ENCODE peak calls at places on chromosomes 6 and 20, in seven cellular contexts. One of them, this sample, is unnamed.

GRCh38 chr6:25181923-25182322 is 97.3 kb upstream of the CARMIL1 start:
- DNase-seq in occipital lobe: no peak
- DNase-seq in type B pancreatic cell: no peak
- DNase-seq in fibroblast of pulmonary artery: peak
- DNase-seq in NCI-H1105: no peak
- DNase-seq in mucosa of descending colon: no peak
- DNase-seq in IMR-90: peak
- DNase-seq in this sample: no peak

GRCh38 chr6:41488392-41489129 is 57.6 kb upstream of the FOXP4 start:
- DNase-seq in occipital lobe: no peak
- DNase-seq in type B pancreatic cell: peak
- DNase-seq in fibroblast of pulmonary artery: peak
- DNase-seq in NCI-H1105: no peak
- DNase-seq in mucosa of descending colon: no peak
- DNase-seq in IMR-90: peak
- DNase-seq in this sample: peak

GRCh38 chr6:7138921-7139358 is 31.2 kb downstream of the RREB1 start:
- DNase-seq in occipital lobe: no peak
- DNase-seq in type B pancreatic cell: no peak
- DNase-seq in fibroblast of pulmonary artery: no peak
- DNase-seq in NCI-H1105: peak
- DNase-seq in mucosa of descending colon: peak
- DNase-seq in IMR-90: no peak
- DNase-seq in this sample: no peak

GRCh38 chr6:97813881-97814280 is 530.9 kb upstream of the MMS22L start:
- DNase-seq in occipital lobe: peak
- DNase-seq in type B pancreatic cell: no peak
- DNase-seq in fibroblast of pulmonary artery: no peak
- DNase-seq in NCI-H1105: no peak
- DNase-seq in mucosa of descending colon: no peak
- DNase-seq in IMR-90: no peak
- DNase-seq in this sample: no peak

GRCh38 chr20:9500121-9500911 is 14.1 kb upstream of the LAMP5 start:
- DNase-seq in occipital lobe: peak
- DNase-seq in type B pancreatic cell: no peak
- DNase-seq in fibroblast of pulmonary artery: no peak
- DNase-seq in NCI-H1105: no peak
- DNase-seq in mucosa of descending colon: no peak
- DNase-seq in IMR-90: peak
- DNase-seq in this sample: no peak

GRCh38 chr6:106692112-106692822 is 62.9 kb downstream of the QRSL1 start:
- DNase-seq in occipital lobe: peak
- DNase-seq in type B pancreatic cell: no peak
- DNase-seq in fibroblast of pulmonary artery: peak
- DNase-seq in NCI-H1105: peak
- DNase-seq in mucosa of descending colon: no peak
- DNase-seq in IMR-90: peak
- DNase-seq in this sample: no peak

GRCh38 chr20:37319120-37319717 is 26.7 kb upstream of the SRC start:
- DNase-seq in occipital lobe: no peak
- DNase-seq in type B pancreatic cell: no peak
- DNase-seq in fibroblast of pulmonary artery: no peak
- DNase-seq in NCI-H1105: no peak
- DNase-seq in mucosa of descending colon: no peak
- DNase-seq in IMR-90: peak
- DNase-seq in this sample: no peak

GRCh38 chr20:17488916-17489600 is 42.1 kb downstream of the BFSP1 start:
- DNase-seq in occipital lobe: no peak
- DNase-seq in type B pancreatic cell: no peak
- DNase-seq in fibroblast of pulmonary artery: no peak
- DNase-seq in NCI-H1105: no peak
- DNase-seq in mucosa of descending colon: no peak
- DNase-seq in IMR-90: no peak
- DNase-seq in this sample: no peak

GRCh38 chr6:159360306-159360705 is 191.1 kb downstream of the FNDC1 start:
- DNase-seq in occipital lobe: no peak
- DNase-seq in type B pancreatic cell: no peak
- DNase-seq in fibroblast of pulmonary artery: no peak
- DNase-seq in NCI-H1105: no peak
- DNase-seq in mucosa of descending colon: no peak
- DNase-seq in IMR-90: no peak
- DNase-seq in this sample: no peak

GRCh38 chr6:41894366-41895299 is 542 bp downstream of the USP49 start:
- DNase-seq in occipital lobe: no peak
- DNase-seq in type B pancreatic cell: peak
- DNase-seq in fibroblast of pulmonary artery: peak
- DNase-seq in NCI-H1105: peak
- DNase-seq in mucosa of descending colon: peak
- DNase-seq in IMR-90: no peak
- DNase-seq in this sample: peak

GRCh38 chr6:31529329-31530150 is 778 bp downstream of the MCCD1 start:
- DNase-seq in occipital lobe: no peak
- DNase-seq in type B pancreatic cell: no peak
- DNase-seq in fibroblast of pulmonary artery: no peak
- DNase-seq in NCI-H1105: no peak
- DNase-seq in mucosa of descending colon: no peak
- DNase-seq in IMR-90: no peak
- DNase-seq in this sample: no peak

GRCh38 chr20:43309266-43309665 is 119.6 kb upstream of the PTPRT start:
- DNase-seq in occipital lobe: no peak
- DNase-seq in type B pancreatic cell: no peak
- DNase-seq in fibroblast of pulmonary artery: no peak
- DNase-seq in NCI-H1105: no peak
- DNase-seq in mucosa of descending colon: no peak
- DNase-seq in IMR-90: no peak
- DNase-seq in this sample: no peak

GRCh38 chr6:99607416-99608036 is 893 bp downstream of the PRDM13 start:
- DNase-seq in occipital lobe: no peak
- DNase-seq in type B pancreatic cell: no peak
- DNase-seq in fibroblast of pulmonary artery: no peak
- DNase-seq in NCI-H1105: no peak
- DNase-seq in mucosa of descending colon: no peak
- DNase-seq in IMR-90: no peak
- DNase-seq in this sample: peak

GRCh38 chr6:111061493-111061892 is 25.8 kb upstream of the SLC16A10 start:
- DNase-seq in occipital lobe: no peak
- DNase-seq in type B pancreatic cell: no peak
- DNase-seq in fibroblast of pulmonary artery: no peak
- DNase-seq in NCI-H1105: no peak
- DNase-seq in mucosa of descending colon: no peak
- DNase-seq in IMR-90: peak
- DNase-seq in this sample: no peak

GRCh38 chr6:24478903-24479302 is 10.5 kb downstream of the GPLD1 start:
- DNase-seq in occipital lobe: no peak
- DNase-seq in type B pancreatic cell: no peak
- DNase-seq in fibroblast of pulmonary artery: no peak
- DNase-seq in NCI-H1105: no peak
- DNase-seq in mucosa of descending colon: no peak
- DNase-seq in IMR-90: no peak
- DNase-seq in this sample: no peak

GRCh38 chr6:3848925-3849605 is at the start of gene FAM50B:
- DNase-seq in occipital lobe: peak
- DNase-seq in type B pancreatic cell: peak
- DNase-seq in fibroblast of pulmonary artery: peak
- DNase-seq in NCI-H1105: peak
- DNase-seq in mucosa of descending colon: peak
- DNase-seq in IMR-90: peak
- DNase-seq in this sample: peak

GRCh38 chr6:160315310-160315709 is 32.9 kb upstream of the SLC22A3 start:
- DNase-seq in occipital lobe: no peak
- DNase-seq in type B pancreatic cell: no peak
- DNase-seq in fibroblast of pulmonary artery: no peak
- DNase-seq in NCI-H1105: no peak
- DNase-seq in mucosa of descending colon: no peak
- DNase-seq in IMR-90: no peak
- DNase-seq in this sample: no peak

GRCh38 chr6:88538130-88538706 is 372.1 kb upstream of the CNR1 start:
- DNase-seq in occipital lobe: no peak
- DNase-seq in type B pancreatic cell: no peak
- DNase-seq in fibroblast of pulmonary artery: peak
- DNase-seq in NCI-H1105: no peak
- DNase-seq in mucosa of descending colon: no peak
- DNase-seq in IMR-90: no peak
- DNase-seq in this sample: peak

GRCh38 chr6:38080349-38080748 is 260.8 kb downstream of the ZFAND3 start:
- DNase-seq in occipital lobe: no peak
- DNase-seq in type B pancreatic cell: no peak
- DNase-seq in fibroblast of pulmonary artery: no peak
- DNase-seq in NCI-H1105: no peak
- DNase-seq in mucosa of descending colon: no peak
- DNase-seq in IMR-90: peak
- DNase-seq in this sample: no peak

GRCh38 chr6:127761084-127761483 is 139.8 kb downstream of the THEMIS start:
- DNase-seq in occipital lobe: no peak
- DNase-seq in type B pancreatic cell: no peak
- DNase-seq in fibroblast of pulmonary artery: no peak
- DNase-seq in NCI-H1105: no peak
- DNase-seq in mucosa of descending colon: no peak
- DNase-seq in IMR-90: no peak
- DNase-seq in this sample: no peak

GRCh38 chr6:82237013-82237412 is 10.5 kb downstream of the IBTK start:
- DNase-seq in occipital lobe: no peak
- DNase-seq in type B pancreatic cell: no peak
- DNase-seq in fibroblast of pulmonary artery: peak
- DNase-seq in NCI-H1105: peak
- DNase-seq in mucosa of descending colon: no peak
- DNase-seq in IMR-90: no peak
- DNase-seq in this sample: no peak

GRCh38 chr20:9186396-9186795 is 117.5 kb downstream of the PLCB4 start:
- DNase-seq in occipital lobe: no peak
- DNase-seq in type B pancreatic cell: no peak
- DNase-seq in fibroblast of pulmonary artery: no peak
- DNase-seq in NCI-H1105: no peak
- DNase-seq in mucosa of descending colon: no peak
- DNase-seq in IMR-90: no peak
- DNase-seq in this sample: no peak

GRCh38 chr6:39251406-39251805 is 22.1 kb upstream of the KCNK5 start:
- DNase-seq in occipital lobe: no peak
- DNase-seq in type B pancreatic cell: no peak
- DNase-seq in fibroblast of pulmonary artery: no peak
- DNase-seq in NCI-H1105: no peak
- DNase-seq in mucosa of descending colon: no peak
- DNase-seq in IMR-90: no peak
- DNase-seq in this sample: no peak

GRCh38 chr20:44988772-44989171 is 22.5 kb downstream of the STK4 start:
- DNase-seq in occipital lobe: no peak
- DNase-seq in type B pancreatic cell: no peak
- DNase-seq in fibroblast of pulmonary artery: no peak
- DNase-seq in NCI-H1105: no peak
- DNase-seq in mucosa of descending colon: no peak
- DNase-seq in IMR-90: no peak
- DNase-seq in this sample: no peak

GRCh38 chr6:3841711-3842565 is 7.2 kb upstream of the FAM50B start:
- DNase-seq in occipital lobe: no peak
- DNase-seq in type B pancreatic cell: no peak
- DNase-seq in fibroblast of pulmonary artery: peak
- DNase-seq in NCI-H1105: no peak
- DNase-seq in mucosa of descending colon: no peak
- DNase-seq in IMR-90: peak
- DNase-seq in this sample: no peak

GRCh38 chr20:63281741-63282665 is 9.4 kb downstream of the ARFGAP1 start:
- DNase-seq in occipital lobe: no peak
- DNase-seq in type B pancreatic cell: no peak
- DNase-seq in fibroblast of pulmonary artery: no peak
- DNase-seq in NCI-H1105: no peak
- DNase-seq in mucosa of descending colon: no peak
- DNase-seq in IMR-90: no peak
- DNase-seq in this sample: no peak

GRCh38 chr6:145245119-145245518 is 490.2 kb downstream of the EPM2A start:
- DNase-seq in occipital lobe: no peak
- DNase-seq in type B pancreatic cell: no peak
- DNase-seq in fibroblast of pulmonary artery: peak
- DNase-seq in NCI-H1105: no peak
- DNase-seq in mucosa of descending colon: no peak
- DNase-seq in IMR-90: peak
- DNase-seq in this sample: no peak

GRCh38 chr6:122652431-122652830 is 42.2 kb downstream of the PKIB start:
- DNase-seq in occipital lobe: no peak
- DNase-seq in type B pancreatic cell: no peak
- DNase-seq in fibroblast of pulmonary artery: no peak
- DNase-seq in NCI-H1105: no peak
- DNase-seq in mucosa of descending colon: no peak
- DNase-seq in IMR-90: peak
- DNase-seq in this sample: no peak

GRCh38 chr6:114304304-114304887 is 38.4 kb downstream of the HS3ST5 start:
- DNase-seq in occipital lobe: no peak
- DNase-seq in type B pancreatic cell: no peak
- DNase-seq in fibroblast of pulmonary artery: peak
- DNase-seq in NCI-H1105: peak
- DNase-seq in mucosa of descending colon: no peak
- DNase-seq in IMR-90: peak
- DNase-seq in this sample: no peak

GRCh38 chr6:114108119-114109002 is 137.4 kb upstream of the HDAC2 start:
- DNase-seq in occipital lobe: peak
- DNase-seq in type B pancreatic cell: no peak
- DNase-seq in fibroblast of pulmonary artery: peak
- DNase-seq in NCI-H1105: peak
- DNase-seq in mucosa of descending colon: peak
- DNase-seq in IMR-90: peak
- DNase-seq in this sample: peak

GRCh38 chr6:125853740-125854139 is 63.0 kb downstream of the NCOA7 start:
- DNase-seq in occipital lobe: no peak
- DNase-seq in type B pancreatic cell: no peak
- DNase-seq in fibroblast of pulmonary artery: no peak
- DNase-seq in NCI-H1105: no peak
- DNase-seq in mucosa of descending colon: no peak
- DNase-seq in IMR-90: no peak
- DNase-seq in this sample: no peak

This sample was measured in nephron progenitor cell.